ENCODE peak calls at places on chromosomes 3 and 15, in six cellular contexts. N is Right ventricle myocardium superior; R is activated T-helper 17 cell treated with anti-CD3 and anti-CD28 coated beads, Interleukin-2, amount 50 U/mL, for 72 hours; U is natural killer cell; B is heart left ventricle; K is foreskin keratinocyte. L is an unnamed sample.

GRCh38 chr3:50187750-50188149 is 3.7 kb upstream of the GNAT1 start:
- ATAC-seq in R (no peak), K (no peak), B (no peak), N (no peak), U (no peak), L (no peak)

GRCh38 chr3:152943645-152944044 is 108.7 kb downstream of the P2RY1 start:
- ATAC-seq in B (no peak), R (no peak), N (no peak), K (peak; percentile 58), U (no peak), L (no peak)

GRCh38 chr15:31335991-31336942 is 9.6 kb downstream of the KLF13 start:
- ATAC-seq in U (no peak), K (no peak), R (no peak), B (no peak), N (peak; percentile 1), L (no peak)

GRCh38 chr3:108118038-108118727 is 27.4 kb upstream of the CD47 start:
- ATAC-seq in R (peak; percentile 89), B (no peak), N (no peak), K (no peak), U (no peak), L (peak; percentile 59)

GRCh38 chr3:119405315-119405714 is 58.1 kb downstream of the TMEM39A start:
- ATAC-seq in R (no peak), N (peak; percentile 70), U (no peak), B (no peak), K (no peak), L (no peak)

GRCh38 chr15:98754283-98755022 is 106.1 kb downstream of the IGF1R start:
- ATAC-seq in B (no peak), U (no peak), N (no peak), K (peak; percentile 62), R (no peak), L (no peak)

GRCh38 chr3:99626415-99626788 is 12.0 kb upstream of the COL8A1 start:
- ATAC-seq in R (no peak), N (no peak), U (no peak), K (no peak), B (no peak), L (no peak)

GRCh38 chr15:60634815-60635214 is 155.9 kb upstream of the ICE2 start:
- ATAC-seq in B (no peak), R (no peak), K (no peak), U (peak; percentile 66), N (no peak), L (peak; percentile 85)

GRCh38 chr3:30166535-30166934 is 439.9 kb upstream of the TGFBR2 start:
- ATAC-seq in R (no peak), B (no peak), U (no peak), N (no peak), K (no peak), L (no peak)

GRCh38 chr3:54356299-54357037 is 234.1 kb downstream of the CACNA2D3 start:
- ATAC-seq in N (peak; percentile 71), U (no peak), B (peak; percentile 72), R (no peak), K (no peak), L (no peak)

GRCh38 chr3:72582211-72582878 is 265.9 kb downstream of the SHQ1 start:
- ATAC-seq in K (no peak), B (no peak), U (no peak), R (peak; percentile 82), N (peak; percentile 55), L (peak; percentile 96)

GRCh38 chr15:31296304-31297220 is 30.1 kb upstream of the KLF13 start:
- ATAC-seq in R (no peak), B (no peak), N (no peak), K (no peak), U (no peak), L (no peak)

GRCh38 chr15:80778621-80778963 is 578 bp upstream of the CEMIP start:
- ATAC-seq in N (no peak), R (no peak), B (no peak), U (no peak), K (no peak), L (no peak)

GRCh38 chr15:57496946-57497944 is 94.5 kb upstream of the MYZAP start:
- ATAC-seq in R (no peak), K (no peak), N (peak; percentile 79), B (peak; percentile 87), U (no peak), L (no peak)

GRCh38 chr3:58466899-58467563 is 24.9 kb upstream of the KCTD6 start:
- ATAC-seq in N (no peak), U (no peak), B (no peak), R (no peak), K (no peak), L (no peak)

GRCh38 chr3:45064512-45065372 is 38.6 kb downstream of the CLEC3B start:
- ATAC-seq in K (peak; percentile 27), R (peak; percentile 84), B (no peak), U (peak; percentile 38), N (peak; percentile 65), L (no peak)

GRCh38 chr3:133400006-133400515 is at the start of gene BFSP2:
- ATAC-seq in U (no peak), N (no peak), K (no peak), R (no peak), B (no peak), L (no peak)

L was measured in stimulated activated memory B cell treated with anti-CD40 and anti-IgM and Interleukin-4, amounts not matched to agents 10 μg/mL and 1 μg/mL and 100 μg/mL, for 72 hours.